ENCODE peak calls at places on chromosomes 13 and 19, in ten cellular contexts. E, J, O, C, P, A, U, G, K and B are unnamed samples.

GRCh38 chr13:23557043-23557442 is 13.2 kb upstream of the TNFRSF19 start:
- DNase-seq in O (no peak), E (no peak), K (no peak), G (no peak), U (no peak), J (no peak), P (no peak), A (no peak), C (no peak), B (no peak)

GRCh38 chr19:18738961-18739690 is 52.0 kb downstream of the COMP start:
- DNase-seq in O (no peak), P (no peak), A (no peak), E (no peak), G (no peak), K (no peak), C (no peak), J (no peak), U (peak), B (no peak)

GRCh38 chr13:113548171-113548641 is 36.3 kb upstream of the TFDP1 start:
- DNase-seq in J (peak), K (peak), C (peak), P (peak), O (no peak), U (peak), G (no peak), E (no peak), A (no peak), B (no peak)

GRCh38 chr13:79353698-79354097 is 52.4 kb downstream of the RBM26 start:
- DNase-seq in E (no peak), G (no peak), A (no peak), O (no peak), P (no peak), J (no peak), K (no peak), U (no peak), C (no peak), B (no peak)

GRCh38 chr13:95438297-95438696 is 114.2 kb upstream of the CLDN10 start:
- DNase-seq in G (no peak), P (no peak), K (no peak), C (peak), U (no peak), E (no peak), J (no peak), O (no peak), A (no peak), B (no peak)

GRCh38 chr13:47256618-47257017 is 359.8 kb upstream of the HTR2A start:
- DNase-seq in O (no peak), J (no peak), C (no peak), K (no peak), P (no peak), U (no peak), A (no peak), G (no peak), E (no peak), B (peak)

GRCh38 chr13:114101325-114101821 is 31.1 kb downstream of the RASA3 start:
- DNase-seq in C (no peak), J (peak), E (no peak), K (peak), A (peak), P (peak), G (no peak), O (peak), U (peak), B (no peak)

GRCh38 chr19:35607661-35608060 is 4.9 kb upstream of the HAUS5 start:
- DNase-seq in U (no peak), J (no peak), G (no peak), A (no peak), E (no peak), P (no peak), K (no peak), O (no peak), C (no peak), B (no peak)

GRCh38 chr19:45883881-45884681 is 1.9 kb downstream of the IRF2BP1 start:
- DNase-seq in K (no peak), E (no peak), J (no peak), P (no peak), O (peak), U (peak), G (no peak), A (no peak), C (no peak), B (no peak)

GRCh38 chr19:47765522-47766358 is 12.8 kb upstream of the SELENOW start:
- DNase-seq in A (peak), E (no peak), G (no peak), J (peak), K (peak), C (peak), P (no peak), U (peak), O (no peak), B (no peak)

GRCh38 chr19:6501740-6502648 is at the start of gene TUBB4A:
- DNase-seq in U (peak), E (no peak), J (peak), C (no peak), K (peak), A (no peak), P (no peak), G (peak), O (peak), B (no peak)

GRCh38 chr13:91400094-91400462 is 1.7 kb downstream of the GPC5 start:
- DNase-seq in J (no peak), K (no peak), E (no peak), G (no peak), A (no peak), P (no peak), U (no peak), C (no peak), O (no peak), B (no peak)

GRCh38 chr13:28659611-28659970 is 661 bp downstream of the POMP start:
- DNase-seq in K (no peak), P (no peak), O (no peak), A (no peak), G (no peak), C (peak), E (no peak), U (no peak), J (no peak), B (no peak)

GRCh38 chr19:10870501-10870954 is 825 bp upstream of the CARM1 start:
- DNase-seq in K (no peak), U (no peak), J (no peak), P (no peak), G (no peak), O (no peak), A (no peak), C (no peak), E (no peak), B (no peak)

GRCh38 chr19:30690525-30690924 is 318.3 kb downstream of the ZNF536 start:
- DNase-seq in O (no peak), E (no peak), J (no peak), A (no peak), U (no peak), G (no peak), K (no peak), C (no peak), P (no peak), B (no peak)

GRCh38 chr13:110347088-110347487 is 40.0 kb downstream of the COL4A2 start:
- DNase-seq in O (no peak), C (no peak), E (no peak), G (no peak), J (no peak), A (peak), K (no peak), U (no peak), P (no peak), B (no peak)

GRCh38 chr19:28319208-28319607 is 893.7 kb downstream of the UQCRFS1 start:
- DNase-seq in G (no peak), P (no peak), A (no peak), K (no peak), U (no peak), E (no peak), C (no peak), O (no peak), J (no peak), B (no peak)

GRCh38 chr19:28327905-28328304 is 885.0 kb downstream of the UQCRFS1 start:
- DNase-seq in O (no peak), P (no peak), A (no peak), J (no peak), U (no peak), C (no peak), E (no peak), G (no peak), K (no peak), B (no peak)

GRCh38 chr19:28329429-28329828 is 883.5 kb downstream of the UQCRFS1 start:
- DNase-seq in P (no peak), U (no peak), J (no peak), G (no peak), A (no peak), C (no peak), O (no peak), E (no peak), K (no peak), B (no peak)

GRCh38 chr19:28319918-28320317 is 893.0 kb downstream of the UQCRFS1 start:
- DNase-seq in O (no peak), K (no peak), A (no peak), J (no peak), C (no peak), G (no peak), U (no peak), E (no peak), P (no peak), B (no peak)

GRCh38 chr19:28324275-28325060 is 888.5 kb downstream of the UQCRFS1 start:
- DNase-seq in J (no peak), P (no peak), G (no peak), K (no peak), E (no peak), C (no peak), A (no peak), O (no peak), U (peak), B (no peak)
- TF ChIP-seq CTCF in J (no peak), P (no peak), G (no peak), K (no peak), E (peak), C (no peak), A (no peak), O (no peak), U (peak), B (no peak)

DNA sequence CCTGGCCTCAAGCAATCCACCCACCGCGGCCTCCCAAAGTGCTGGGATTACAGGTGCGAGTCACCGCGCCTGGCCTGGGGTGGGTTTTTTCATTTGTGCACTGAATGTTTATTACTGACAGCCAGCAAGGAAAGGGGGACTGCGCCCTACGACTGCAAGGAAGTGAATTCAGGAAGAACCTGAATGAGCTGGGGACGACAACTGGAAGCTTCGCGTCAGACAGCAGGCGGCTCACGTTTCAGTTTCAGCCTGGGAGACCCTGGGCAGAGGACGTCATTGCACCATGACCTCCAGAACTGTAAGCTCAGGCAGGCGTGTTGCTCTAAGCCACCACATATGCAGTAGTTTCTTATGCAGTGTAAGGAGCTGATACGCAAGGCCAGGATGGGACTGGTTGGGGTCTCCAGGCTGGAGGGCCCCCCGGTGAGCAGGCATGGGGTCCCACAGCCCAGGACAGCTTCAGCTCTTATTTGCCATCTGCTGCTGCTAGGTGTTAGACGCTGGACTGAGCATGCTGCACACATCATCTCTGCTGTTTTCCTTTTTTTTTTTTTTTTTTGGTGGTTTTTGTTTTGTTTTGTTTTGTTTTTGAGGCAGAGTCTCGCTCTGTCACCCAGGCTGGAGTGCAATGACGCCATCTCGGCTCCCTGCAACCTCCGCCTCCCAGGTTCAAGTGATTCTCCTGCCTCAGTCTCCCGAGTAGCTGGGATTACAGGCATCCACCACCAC is 66.6 kb downstream of the GADD45B start:
- DNase-seq in U (peak), C (peak), K (no peak), G (peak), E (no peak), A (no peak), P (no peak), O (peak), J (no peak), B (no peak)
- H3K4me3 ChIP-seq in U (no peak), C (no peak), K (no peak), G (peak), E (no peak), A (no peak), P (no peak), O (no peak), J (peak), B (no peak)

DNA sequence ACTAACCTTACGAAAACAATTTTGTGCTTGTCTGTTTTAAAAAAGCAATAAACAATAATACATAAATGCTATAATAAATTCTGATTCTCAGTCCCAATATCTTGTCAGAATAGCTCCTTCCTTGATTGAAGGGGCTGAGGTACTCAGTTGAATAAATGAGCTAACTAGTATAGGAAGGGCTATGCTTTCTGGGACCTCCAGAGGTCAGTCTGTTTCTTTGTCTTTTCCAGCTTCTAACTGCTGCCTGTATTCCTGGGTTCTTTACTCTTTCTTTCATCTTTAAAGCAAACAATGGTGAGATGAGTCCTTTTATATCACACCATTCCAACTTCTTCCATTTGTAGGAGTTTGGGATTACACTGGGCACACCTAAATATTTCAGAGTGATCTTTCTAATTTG is 1297.0 kb upstream of the ATXN8OS start:
- DNase-seq in U (no peak), G (no peak), K (no peak), J (no peak), A (no peak), P (no peak), C (no peak), E (no peak), O (no peak), B (no peak)
- TF ChIP-seq CTCF in U (peak), G (no peak), K (no peak), J (no peak), A (no peak), P (peak), C (no peak), E (peak), O (no peak), B (no peak)

GRCh38 chr13:51614350-51614786 is 30.1 kb downstream of the WDFY2 start:
- DNase-seq in O (no peak), P (no peak), C (peak), U (no peak), E (no peak), G (peak), K (peak), J (no peak), A (no peak), B (no peak)
- H3K4me3 ChIP-seq in O (no peak), P (no peak), C (no peak), U (no peak), E (no peak), G (peak), K (peak), J (peak), A (no peak), B (peak)

DNA sequence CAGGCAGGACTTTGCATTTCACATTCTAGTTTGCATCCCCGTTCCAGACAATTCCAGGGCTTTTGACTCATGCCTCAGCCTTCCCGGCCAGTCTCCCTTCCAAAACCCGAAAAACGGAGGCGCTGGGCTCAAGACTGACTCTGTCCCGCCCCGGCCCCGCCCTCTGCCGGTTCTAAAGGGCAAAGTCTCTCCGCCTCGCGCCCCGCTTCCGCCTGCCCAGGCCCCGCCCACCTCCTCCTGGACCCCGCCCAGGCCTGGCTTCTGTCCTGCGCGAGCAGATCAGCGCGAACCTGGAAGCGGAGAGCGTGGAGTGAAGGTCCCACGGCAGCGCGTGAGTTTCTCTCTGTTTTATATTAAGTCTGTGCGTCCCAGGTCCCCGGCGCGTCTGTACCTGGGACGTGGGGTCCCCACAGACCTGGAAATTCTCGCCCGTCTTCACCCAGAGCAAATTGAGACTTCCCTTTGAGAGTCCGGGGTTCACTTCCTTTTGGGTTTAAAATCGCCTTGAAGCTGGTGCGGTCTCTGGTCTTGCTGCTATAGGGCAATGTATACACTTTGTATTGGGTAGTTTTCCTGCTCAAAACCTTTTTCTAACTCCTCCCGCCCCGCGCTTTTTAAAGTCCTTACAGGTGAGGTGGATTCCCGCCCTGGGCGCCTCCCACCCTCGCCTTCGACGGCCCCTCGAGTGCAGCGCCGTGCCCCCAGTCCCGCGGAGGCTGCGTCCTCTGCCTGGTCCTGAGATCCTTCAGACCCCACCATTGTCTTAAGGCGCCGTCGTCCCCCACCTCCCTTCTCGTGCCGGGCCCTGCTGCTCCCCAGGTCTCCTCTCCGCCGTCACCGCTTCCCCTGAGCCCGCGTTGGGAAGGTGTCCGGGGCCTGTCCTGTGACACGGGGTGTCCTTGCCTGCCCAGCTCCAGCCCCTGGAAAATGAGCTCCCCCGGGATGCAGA is 31.2 kb downstream of the ZNF701 start:
- DNase-seq in O (peak), P (peak), J (peak), U (peak), K (peak), C (peak), A (peak), E (peak), G (peak), B (peak)
- TF ChIP-seq CTCF in O (no peak), P (no peak), J (peak), U (peak), K (peak), C (peak), A (peak), E (peak), G (no peak), B (peak)

GRCh38 chr13:92804926-92805325 is 421.7 kb upstream of the GPC6 start:
- DNase-seq in C (no peak), K (no peak), E (no peak), O (no peak), J (no peak), G (no peak), U (no peak), A (no peak), P (no peak), B (no peak)

GRCh38 chr13:92807343-92807742 is 419.3 kb upstream of the GPC6 start:
- DNase-seq in P (no peak), U (no peak), A (no peak), E (no peak), J (no peak), C (no peak), O (no peak), G (no peak), K (no peak), B (no peak)

GRCh38 chr13:92804346-92804745 is 422.3 kb upstream of the GPC6 start:
- DNase-seq in K (no peak), G (no peak), P (no peak), A (no peak), C (no peak), E (no peak), O (no peak), J (no peak), U (no peak), B (no peak)

GRCh38 chr13:92806215-92806614 is 420.4 kb upstream of the GPC6 start:
- DNase-seq in A (no peak), G (no peak), P (no peak), O (no peak), U (no peak), C (peak), J (no peak), K (no peak), E (no peak), B (no peak)

DNA sequence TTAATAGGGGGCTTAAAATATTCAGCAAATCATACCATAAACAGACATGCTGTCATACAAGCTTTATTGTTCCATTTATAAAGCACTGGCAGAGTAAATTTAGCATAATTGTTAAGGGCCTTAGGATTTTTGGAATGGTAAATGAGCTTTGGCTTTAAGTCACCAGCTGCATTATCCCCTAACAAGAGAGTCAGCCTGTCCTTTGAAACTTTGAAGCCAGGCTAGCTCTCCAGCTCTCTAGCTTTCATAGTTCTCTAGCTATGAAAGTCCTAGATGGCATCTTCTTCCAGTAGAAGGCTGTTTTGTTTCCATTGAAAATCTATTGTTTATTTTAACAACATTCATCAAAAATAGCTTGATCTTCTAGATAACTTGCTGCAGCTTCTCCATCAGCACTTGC is 420.8 kb upstream of the GPC6 start:
- DNase-seq in O (no peak), A (no peak), E (no peak), P (no peak), U (no peak), K (no peak), G (no peak), J (no peak), C (peak), B (no peak)
- H3K4me3 ChIP-seq in O (no peak), A (peak), E (no peak), P (no peak), U (no peak), K (peak), G (peak), J (peak), C (peak), B (no peak)

DNA sequence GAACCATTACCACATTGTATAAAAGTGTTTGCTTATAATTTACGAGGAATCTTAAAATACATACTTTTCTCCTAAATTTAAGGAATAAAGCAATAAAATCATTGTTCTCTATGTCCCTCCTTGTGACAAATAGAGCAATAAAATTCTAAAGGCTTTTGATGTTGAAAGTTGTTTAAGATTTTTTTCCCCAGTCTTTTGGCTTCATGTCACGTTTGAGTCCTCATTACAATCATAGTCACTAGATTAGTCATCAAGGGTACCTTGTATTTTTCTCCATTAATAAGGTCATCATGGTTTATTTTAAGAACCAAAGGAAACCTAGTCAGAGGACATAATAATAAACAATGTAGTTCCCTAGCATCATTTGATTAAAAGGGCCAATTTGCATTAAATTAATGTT is 3.2 kb downstream of the WBP4 start:
- DNase-seq in C (peak), A (no peak), P (no peak), O (no peak), K (no peak), G (no peak), E (no peak), J (no peak), U (no peak), B (no peak)
- TF ChIP-seq CTCF in C (no peak), A (no peak), P (no peak), O (no peak), K (no peak), G (no peak), E (no peak), J (no peak), U (no peak), B (no peak)

GRCh38 chr13:62337109-62337880 is 921.6 kb upstream of the PCDH20 start:
- DNase-seq in P (no peak), K (no peak), U (no peak), C (no peak), G (no peak), J (no peak), A (no peak), O (no peak), E (no peak), B (no peak)

GRCh38 chr13:62331384-62331783 is 915.7 kb upstream of the PCDH20 start:
- DNase-seq in U (no peak), E (no peak), J (no peak), G (no peak), K (no peak), O (no peak), A (no peak), C (no peak), P (no peak), B (no peak)

GRCh38 chr13:62333466-62333865 is 917.8 kb upstream of the PCDH20 start:
- DNase-seq in J (no peak), P (no peak), A (no peak), O (no peak), K (no peak), G (no peak), E (no peak), U (no peak), C (no peak), B (no peak)

GRCh38 chr13:62336507-62336906 is 920.9 kb upstream of the PCDH20 start:
- DNase-seq in E (no peak), C (no peak), O (no peak), P (no peak), U (no peak), G (no peak), J (no peak), A (no peak), K (no peak), B (no peak)
- H3K4me3 ChIP-seq in E (no peak), C (no peak), O (no peak), P (no peak), U (no peak), G (no peak), J (no peak), A (no peak), K (no peak), B (no peak)